ENCODE peak calls at places on chromosomes 5 and 9, in nine cellular contexts. M, V, D, X, H, T, F, N and I are unnamed samples.

GRCh38 chr5:137733922-137734695 is 1.8 kb downstream of the KLHL3 start:
- DNase-seq in F (no peak), X (no peak), T (no peak), N (no peak), M (peak), D (no peak), V (no peak), H (no peak), I (no peak)

GRCh38 chr5:135565256-135565655 is 13.5 kb downstream of the CXCL14 start:
- DNase-seq in D (no peak), T (no peak), F (no peak), V (no peak), H (no peak), X (no peak), N (no peak), M (no peak), I (no peak)

GRCh38 chr5:120803282-120803681 is 339.2 kb downstream of the PRR16 start:
- DNase-seq in T (no peak), X (no peak), D (peak), H (peak), F (no peak), M (no peak), N (no peak), V (no peak), I (no peak)

GRCh38 chr5:175709276-175709781 is 51.5 kb downstream of the HRH2 start:
- DNase-seq in F (no peak), V (peak), H (no peak), M (peak), T (peak), D (no peak), X (no peak), N (no peak), I (no peak)

GRCh38 chr9:99436636-99437035 is 214.6 kb downstream of the SEC61B start:
- DNase-seq in V (no peak), M (no peak), H (no peak), F (no peak), D (no peak), N (no peak), T (no peak), X (no peak), I (no peak)

GRCh38 chr5:180817847-180818246 is 15.2 kb upstream of the MGAT1 start:
- DNase-seq in X (no peak), H (no peak), D (no peak), F (peak), N (no peak), M (peak), V (no peak), T (no peak), I (no peak)

GRCh38 chr5:31173621-31174020 is 19.9 kb upstream of the CDH6 start:
- DNase-seq in H (no peak), N (no peak), F (no peak), D (no peak), V (no peak), X (no peak), M (no peak), T (no peak), I (no peak)

GRCh38 chr5:57458443-57458842 is 24.2 kb downstream of the ACTBL2 start:
- DNase-seq in N (no peak), X (no peak), D (no peak), T (no peak), M (no peak), V (no peak), F (no peak), H (no peak), I (no peak)

GRCh38 chr5:54807421-54807820 is 178.0 kb downstream of the ESM1 start:
- DNase-seq in F (no peak), N (no peak), H (peak), T (no peak), V (no peak), X (no peak), D (peak), M (no peak), I (no peak)

GRCh38 chr5:145510769-145511168 is 324.4 kb downstream of the PRELID2 start:
- DNase-seq in D (no peak), H (no peak), M (no peak), N (no peak), V (no peak), T (no peak), X (no peak), F (no peak), I (no peak)

GRCh38 chr9:136259836-136260235 is 14.2 kb upstream of the QSOX2 start:
- DNase-seq in H (no peak), D (no peak), N (no peak), F (no peak), V (no peak), M (no peak), X (no peak), T (no peak), I (no peak)

GRCh38 chr9:100228352-100228869 is 124.3 kb downstream of the TEX10 start:
- DNase-seq in F (no peak), N (no peak), X (no peak), V (no peak), H (no peak), M (no peak), T (no peak), D (no peak), I (no peak)

GRCh38 chr9:116928283-116928682 is 241.2 kb downstream of the TRIM32 start:
- DNase-seq in X (no peak), N (no peak), T (no peak), V (no peak), H (no peak), D (no peak), M (no peak), F (no peak), I (no peak)

GRCh38 chr9:106339882-106340281 is 523.1 kb upstream of the ZNF462 start:
- DNase-seq in D (no peak), T (no peak), H (no peak), N (no peak), M (no peak), F (no peak), V (no peak), X (no peak), I (no peak)

GRCh38 chr5:110086658-110087388 is 397.1 kb downstream of the MAN2A1 start:
- DNase-seq in T (no peak), X (no peak), M (no peak), F (no peak), V (peak), N (no peak), H (peak), D (peak), I (no peak)

GRCh38 chr5:575636-576035 is 36.5 kb upstream of the CEP72 start:
- DNase-seq in T (no peak), V (no peak), F (no peak), N (no peak), M (no peak), X (no peak), D (no peak), H (no peak), I (no peak)

GRCh38 chr5:13957032-13957645 is 12.7 kb upstream of the DNAH5 start:
- DNase-seq in T (peak), F (no peak), M (peak), N (no peak), V (no peak), D (peak), H (peak), X (no peak), I (no peak)

GRCh38 chr9:119372951-119373350 is 3.7 kb upstream of the BRINP1 start:
- DNase-seq in N (no peak), H (no peak), D (no peak), V (no peak), F (no peak), X (no peak), M (no peak), T (no peak), I (no peak)

GRCh38 chr9:119370816-119371215 is 1.6 kb upstream of the BRINP1 start:
- DNase-seq in H (peak), T (peak), X (no peak), N (peak), D (no peak), M (peak), V (no peak), F (no peak), I (no peak)

DNA sequence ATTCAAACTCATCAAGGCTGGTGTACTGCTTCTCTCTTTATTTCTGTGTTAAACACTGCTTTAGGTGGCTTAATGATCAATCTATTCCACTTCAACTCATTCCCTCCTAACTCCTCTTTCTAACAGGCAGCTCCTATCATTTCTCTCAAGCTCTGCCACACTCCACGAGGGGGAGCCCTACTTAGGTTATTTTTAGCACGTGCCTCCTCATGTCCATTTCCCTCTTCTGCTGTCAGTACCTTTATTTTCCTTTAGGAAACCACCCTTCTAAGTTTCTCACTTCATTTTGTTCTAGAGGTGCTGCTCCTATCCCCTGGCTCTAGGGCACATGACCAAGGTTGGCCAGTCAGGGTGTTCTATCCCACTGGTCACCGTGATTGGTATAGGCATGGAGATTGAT is 6.7 kb upstream of the BRINP1 start:
- DNase-seq in M (peak), F (no peak), H (peak), T (peak), X (peak), D (peak), V (no peak), N (no peak), I (no peak)
- TF ChIP-seq CTCF in M (peak), F (no peak), H (no peak), T (peak), X (peak), D (peak), V (peak), N (peak), I (no peak)

DNA sequence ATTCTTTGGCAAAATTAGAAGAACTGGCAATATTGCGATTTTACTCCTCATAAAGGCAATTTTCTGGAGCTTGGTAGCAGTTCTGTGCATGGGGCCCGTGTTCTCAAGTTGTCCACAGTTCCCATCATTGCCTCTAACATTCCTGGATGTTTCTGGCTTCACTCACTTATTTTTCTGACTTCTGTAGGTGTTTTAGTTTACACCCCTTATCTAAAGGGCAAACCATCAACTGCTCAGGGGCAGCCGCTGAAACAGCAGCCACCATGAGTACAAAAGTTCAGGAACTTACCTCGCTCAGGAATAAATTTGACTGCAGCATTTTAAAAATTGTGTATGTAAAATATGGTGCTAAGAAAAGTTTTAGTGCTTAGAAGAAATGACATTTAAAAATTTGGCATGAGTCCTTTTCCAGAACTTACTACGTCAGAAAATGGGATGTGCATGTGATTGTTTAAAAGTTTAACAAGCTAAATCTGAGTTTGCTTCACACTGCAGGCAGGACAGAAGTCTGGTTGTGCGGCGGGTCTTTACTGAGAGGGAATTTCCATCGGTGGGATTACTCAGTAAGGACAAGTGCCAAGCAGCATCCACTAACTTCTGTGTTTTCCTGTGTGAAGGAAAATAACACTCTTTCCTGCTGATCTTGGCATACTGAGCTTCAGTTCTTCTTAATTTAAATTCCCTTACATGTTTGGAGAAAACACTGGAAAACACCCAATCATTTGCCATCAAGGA is 261.7 kb downstream of the MAT2B start:
- DNase-seq in M (no peak), H (no peak), D (no peak), V (no peak), X (no peak), N (no peak), F (no peak), T (no peak), I (no peak)
- TF ChIP-seq CTCF in M (no peak), H (no peak), D (no peak), V (no peak), X (no peak), N (no peak), F (no peak), T (no peak), I (no peak)

GRCh38 chr5:150255659-150256415 is 33.7 kb downstream of the CAMK2A start:
- DNase-seq in N (no peak), X (no peak), M (no peak), T (no peak), F (no peak), D (no peak), H (peak), V (no peak), I (no peak)

GRCh38 chr5:150257424-150257823 is 32.1 kb downstream of the CAMK2A start:
- DNase-seq in X (no peak), V (peak), M (no peak), D (no peak), T (no peak), F (no peak), N (no peak), H (no peak), I (no peak)

GRCh38 chr5:150254363-150255154 is 35.0 kb downstream of the CAMK2A start:
- DNase-seq in H (no peak), T (no peak), F (no peak), M (no peak), D (no peak), N (no peak), X (no peak), V (no peak), I (no peak)

GRCh38 chr5:150258126-150258525 is 31.4 kb downstream of the CAMK2A start:
- DNase-seq in T (no peak), V (no peak), H (peak), D (no peak), N (no peak), F (no peak), X (no peak), M (peak), I (no peak)

DNA sequence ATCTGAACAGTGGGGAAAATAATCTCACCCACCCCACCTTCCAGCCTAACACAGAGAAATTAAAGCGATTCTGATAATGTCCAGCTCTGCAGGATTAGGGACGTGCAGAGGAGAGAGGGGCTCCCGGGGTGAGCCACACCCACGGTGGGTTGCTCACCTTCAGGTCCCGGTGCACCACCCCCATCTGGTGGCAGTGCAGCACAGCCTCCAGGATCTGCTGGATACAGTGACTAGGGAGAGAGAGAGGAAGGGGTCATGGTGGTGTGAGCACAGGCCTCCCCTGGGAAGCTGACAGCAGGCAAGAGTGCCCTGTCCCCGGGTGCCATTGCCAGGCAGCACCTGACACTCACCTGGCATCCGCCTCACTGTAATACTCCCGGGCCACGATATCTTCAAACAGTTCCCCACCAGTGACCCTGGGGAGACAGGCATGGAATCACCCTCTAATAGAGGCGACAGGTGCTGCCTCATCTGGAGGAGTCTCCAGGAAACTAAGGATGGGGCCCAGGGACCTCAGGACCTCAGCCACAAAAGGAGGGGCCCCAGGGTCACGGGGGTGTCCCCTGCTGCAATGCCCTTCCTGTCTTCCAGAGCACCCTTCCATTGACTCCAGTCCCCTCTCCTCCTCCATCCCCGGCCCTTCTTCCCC is 33.0 kb downstream of the CAMK2A start:
- DNase-seq in V (no peak), X (peak), M (peak), H (no peak), D (no peak), N (no peak), F (no peak), T (peak), I (no peak)
- TF ChIP-seq CTCF in V (no peak), X (no peak), M (peak), H (peak), D (peak), N (peak), F (no peak), T (no peak), I (no peak)

DNA sequence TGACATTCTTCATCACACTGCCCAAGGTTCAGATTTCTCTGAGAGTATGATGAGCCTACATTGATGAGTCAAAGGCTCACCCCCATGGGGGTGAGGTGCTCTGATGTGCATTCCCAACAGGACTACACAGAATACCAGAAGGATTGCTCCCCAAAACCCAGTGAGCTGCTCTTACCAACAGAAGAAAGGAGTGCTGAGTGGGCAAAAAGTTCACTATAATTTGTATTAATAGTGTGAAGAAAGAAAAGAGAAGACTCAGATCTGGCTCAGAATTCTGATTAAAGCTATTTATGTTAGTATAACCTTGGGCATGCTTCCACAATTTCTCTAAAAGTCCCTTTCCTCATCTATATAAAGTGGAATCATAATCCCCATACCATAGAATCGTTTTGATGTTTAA is 46.1 kb downstream of the PRKACG start:
- DNase-seq in M (no peak), F (no peak), V (no peak), X (no peak), D (no peak), T (no peak), N (no peak), H (no peak), I (no peak)
- TF ChIP-seq CTCF in M (no peak), F (no peak), V (no peak), X (no peak), D (no peak), T (no peak), N (no peak), H (no peak), I (no peak)

GRCh38 chr9:77864096-77864889 is 167.3 kb downstream of the GNAQ start:
- DNase-seq in D (peak), N (no peak), F (no peak), V (no peak), T (no peak), H (peak), M (no peak), X (no peak), I (no peak)
- TF ChIP-seq CTCF in D (peak), N (no peak), F (no peak), V (peak), T (no peak), H (no peak), M (no peak), X (no peak), I (no peak)

DNA sequence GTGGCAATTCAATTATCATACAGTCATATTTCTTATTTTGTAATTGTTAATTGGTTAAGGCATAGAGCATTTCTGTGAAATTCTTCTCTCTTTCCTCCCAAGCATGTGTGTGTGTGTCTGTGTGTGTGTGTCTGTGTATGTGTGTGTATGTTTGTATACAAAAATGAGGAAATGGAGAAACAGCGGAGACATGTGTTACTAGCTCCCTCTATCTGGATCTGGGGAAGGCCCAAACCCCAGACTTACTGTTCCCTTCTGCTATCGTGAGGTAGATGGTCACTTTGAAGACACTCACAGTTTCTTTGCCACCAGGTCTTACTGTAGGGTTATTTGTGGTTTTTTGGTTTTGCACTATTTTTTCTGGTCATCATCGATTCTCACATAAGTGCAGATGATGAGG is 11.4 kb upstream of the C5orf63 start:
- DNase-seq in X (no peak), N (no peak), F (no peak), H (no peak), V (no peak), T (no peak), M (no peak), D (no peak), I (no peak)
- TF ChIP-seq CTCF in X (no peak), N (no peak), F (no peak), H (no peak), V (no peak), T (no peak), M (no peak), D (no peak), I (no peak)

DNA sequence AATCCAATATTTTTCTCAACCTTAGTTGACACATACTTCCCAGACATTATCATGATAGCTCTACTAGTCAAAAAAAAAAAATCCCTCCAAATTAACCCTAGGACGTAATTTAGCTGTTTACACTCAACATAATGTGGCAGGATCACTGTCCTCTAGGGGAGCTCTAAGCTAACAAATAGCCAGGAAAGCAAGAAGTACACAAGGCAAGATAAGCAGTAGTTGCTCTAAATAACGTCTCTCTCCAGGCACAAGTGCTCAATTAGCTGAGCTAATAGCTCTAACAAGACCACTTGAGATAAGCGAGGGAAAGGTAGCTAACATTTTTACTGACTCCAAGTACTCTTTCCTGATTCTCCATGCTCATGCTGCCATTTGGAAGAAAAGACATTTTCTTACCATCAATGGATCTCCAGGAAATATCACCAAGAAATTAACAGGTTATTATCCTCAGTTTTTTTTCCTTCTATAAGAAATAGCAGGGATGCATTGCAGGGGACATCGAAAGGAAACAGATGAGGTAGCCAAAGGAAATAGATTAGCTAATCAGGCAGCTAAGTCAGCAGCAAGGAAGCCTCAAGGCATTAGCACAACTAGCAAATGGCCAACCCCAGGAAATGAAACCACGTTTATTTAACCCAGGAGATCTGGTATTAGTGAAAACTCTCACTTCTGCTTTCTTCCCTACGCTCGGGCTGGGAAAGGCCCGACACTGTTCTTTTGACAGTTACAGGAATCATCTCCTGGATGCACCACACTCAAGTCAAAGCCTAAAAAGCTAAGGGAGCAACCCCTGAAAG is 614.1 kb downstream of the PTPRD start:
- DNase-seq in N (no peak), V (no peak), X (no peak), T (no peak), D (no peak), F (no peak), H (no peak), M (peak), I (no peak)
- TF ChIP-seq CTCF in N (peak), V (peak), X (peak), T (peak), D (peak), F (no peak), H (peak), M (peak), I (no peak)